ENCODE peak calls at places on chromosomes 16 and 17, in seven cellular contexts. One of them, this sample, is unnamed. For H3K4me1, the result is how much of the 10 kb centered on the place peaks cover.

GRCh38 chr17:78889525-78889924 is 13.5 kb downstream of the CEP295NL start:
- DNase-seq in PC-9: no peak
- DNase-seq in PC-3: no peak
- DNase-seq in heart right ventricle: no peak
- DNase-seq in neural progenitor cell: no peak
- DNase-seq in BE2C: no peak
- DNase-seq in cardiac muscle cell: no peak
- DNase-seq in this sample: peak

GRCh38 chr16:83615553-83615952 is 192.2 kb upstream of the HSBP1 start:
- DNase-seq in PC-9: no peak
- DNase-seq in PC-3: no peak
- DNase-seq in heart right ventricle: no peak
- DNase-seq in neural progenitor cell: no peak
- DNase-seq in BE2C: no peak
- DNase-seq in cardiac muscle cell: no peak
- DNase-seq in this sample: no peak

GRCh38 chr16:49834496-49835009 is 21.4 kb downstream of the ZNF423 start:
- DNase-seq in PC-9: no peak
- DNase-seq in PC-3: no peak
- DNase-seq in heart right ventricle: peak
- DNase-seq in neural progenitor cell: peak
- DNase-seq in BE2C: peak
- DNase-seq in cardiac muscle cell: peak
- DNase-seq in this sample: peak

GRCh38 chr16:67283039-67283825 is 3.9 kb downstream of the PLEKHG4 start:
- DNase-seq in PC-9: no peak
- DNase-seq in PC-3: peak
- DNase-seq in heart right ventricle: no peak
- DNase-seq in neural progenitor cell: no peak
- DNase-seq in BE2C: no peak
- DNase-seq in cardiac muscle cell: no peak
- DNase-seq in this sample: no peak

GRCh38 chr17:27315322-27315721 is 21.4 kb downstream of the WSB1 start:
- DNase-seq in PC-9: no peak
- DNase-seq in PC-3: no peak
- DNase-seq in heart right ventricle: peak
- DNase-seq in neural progenitor cell: no peak
- DNase-seq in BE2C: peak
- DNase-seq in cardiac muscle cell: peak
- DNase-seq in this sample: no peak

GRCh38 chr17:62627219-62627903 is at the start of gene MRC2:
- DNase-seq in PC-9: peak
- DNase-seq in PC-3: peak
- DNase-seq in heart right ventricle: peak
- DNase-seq in neural progenitor cell: peak
- DNase-seq in BE2C: peak
- DNase-seq in cardiac muscle cell: peak
- DNase-seq in this sample: peak

GRCh38 chr17:79461041-79461440 is 149.8 kb downstream of the RBFOX3 start:
- DNase-seq in PC-9: no peak
- DNase-seq in PC-3: peak
- DNase-seq in heart right ventricle: no peak
- DNase-seq in neural progenitor cell: no peak
- DNase-seq in BE2C: no peak
- DNase-seq in cardiac muscle cell: no peak
- DNase-seq in this sample: no peak

GRCh38 chr16:72066747-72067146 is 3.7 kb downstream of the HPR start:
- DNase-seq in PC-9: peak
- DNase-seq in PC-3: peak
- DNase-seq in heart right ventricle: peak
- DNase-seq in neural progenitor cell: peak
- DNase-seq in BE2C: no peak
- DNase-seq in cardiac muscle cell: peak
- DNase-seq in this sample: no peak

GRCh38 chr17:1203111-1203966 is 23.6 kb upstream of the ABR start:
- DNase-seq in PC-9: peak
- DNase-seq in PC-3: peak
- DNase-seq in heart right ventricle: peak
- DNase-seq in neural progenitor cell: peak
- DNase-seq in BE2C: peak
- DNase-seq in cardiac muscle cell: peak
- DNase-seq in this sample: peak

GRCh38 chr16:30722916-30723315 is 23.9 kb downstream of the SRCAP start:
- DNase-seq in PC-9: no peak
- DNase-seq in PC-3: no peak
- DNase-seq in heart right ventricle: no peak
- DNase-seq in neural progenitor cell: no peak
- DNase-seq in BE2C: no peak
- DNase-seq in cardiac muscle cell: no peak
- DNase-seq in this sample: no peak

GRCh38 chr17:75654176-75654575 is 12.8 kb downstream of the RECQL5 start:
- DNase-seq in PC-9: no peak
- DNase-seq in PC-3: peak
- DNase-seq in heart right ventricle: no peak
- DNase-seq in neural progenitor cell: no peak
- DNase-seq in BE2C: no peak
- DNase-seq in cardiac muscle cell: no peak
- DNase-seq in this sample: no peak

GRCh38 chr17:44531019-44531418 is 26.3 kb upstream of the FZD2 start:
- DNase-seq in PC-9: no peak
- DNase-seq in PC-3: no peak
- DNase-seq in heart right ventricle: no peak
- DNase-seq in neural progenitor cell: no peak
- DNase-seq in BE2C: no peak
- DNase-seq in cardiac muscle cell: no peak
- DNase-seq in this sample: no peak

GRCh38 chr17:42135151-42135550 is 12.5 kb downstream of the HSPB9 start:
- DNase-seq in PC-9: no peak
- DNase-seq in PC-3: no peak
- DNase-seq in heart right ventricle: no peak
- DNase-seq in neural progenitor cell: no peak
- DNase-seq in BE2C: no peak
- DNase-seq in cardiac muscle cell: no peak
- DNase-seq in this sample: no peak

GRCh38 chr17:42133461-42134041 is 10.9 kb downstream of the HSPB9 start:
- DNase-seq in PC-9: no peak
- DNase-seq in PC-3: no peak
- DNase-seq in heart right ventricle: no peak
- DNase-seq in neural progenitor cell: no peak
- DNase-seq in BE2C: peak
- DNase-seq in cardiac muscle cell: peak
- DNase-seq in this sample: no peak

GRCh38 chr17:42139093-42139492 is 15.7 kb downstream of the RAB5C start:
- DNase-seq in PC-9: no peak
- DNase-seq in PC-3: no peak
- DNase-seq in heart right ventricle: no peak
- DNase-seq in neural progenitor cell: no peak
- DNase-seq in BE2C: no peak
- DNase-seq in cardiac muscle cell: no peak
- DNase-seq in this sample: no peak

GRCh38 chr17:42135664-42136653 is 13.4 kb downstream of the HSPB9 start:
- DNase-seq in PC-9: peak
- DNase-seq in PC-3: no peak
- DNase-seq in heart right ventricle: peak
- DNase-seq in neural progenitor cell: no peak
- DNase-seq in BE2C: no peak
- DNase-seq in cardiac muscle cell: peak
- DNase-seq in this sample: no peak

DNA sequence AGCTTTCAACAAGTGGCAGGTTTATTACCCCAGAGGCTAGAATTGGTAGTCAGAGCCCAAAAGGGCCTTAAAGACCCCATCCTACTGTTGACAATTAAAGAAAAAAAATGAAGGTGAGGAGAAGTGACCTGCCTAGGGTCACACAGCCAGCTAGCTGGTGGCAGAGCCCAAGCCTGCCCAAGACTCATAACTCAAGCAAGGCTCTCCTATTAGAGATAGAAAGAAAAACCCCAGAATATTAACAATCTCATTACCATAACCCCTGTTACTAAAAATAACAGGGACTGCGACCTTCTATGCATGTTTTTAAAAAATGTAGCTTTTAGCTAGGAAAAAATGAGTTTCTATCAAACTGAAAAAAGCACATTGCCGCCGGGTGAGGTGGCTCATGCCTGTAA is 14.0 kb downstream of the HSPB9 start:
- DNase-seq in PC-9: no peak
- DNase-seq in PC-3: no peak
- DNase-seq in heart right ventricle: no peak
- DNase-seq in neural progenitor cell: no peak
- DNase-seq in BE2C: no peak
- DNase-seq in cardiac muscle cell: no peak
- DNase-seq in this sample: no peak
- H3K4me1 ChIP-seq in PC-9: under half
- H3K4me1 ChIP-seq in PC-3: under half
- H3K4me1 ChIP-seq in heart right ventricle: half or more
- H3K4me1 ChIP-seq in neural progenitor cell: under half
- H3K4me1 ChIP-seq in BE2C: under half
- H3K4me1 ChIP-seq in cardiac muscle cell: under half
- H3K4me1 ChIP-seq in this sample: half or more

GRCh38 chr16:73565263-73565662 is 517.3 kb upstream of the ZFHX3 start:
- DNase-seq in PC-9: no peak
- DNase-seq in PC-3: peak
- DNase-seq in heart right ventricle: no peak
- DNase-seq in neural progenitor cell: peak
- DNase-seq in BE2C: no peak
- DNase-seq in cardiac muscle cell: peak
- DNase-seq in this sample: no peak
- TF ChIP-seq CTCF in PC-9: peak
- TF ChIP-seq CTCF in PC-3: peak
- TF ChIP-seq CTCF in heart right ventricle: peak
- TF ChIP-seq CTCF in neural progenitor cell: peak
- TF ChIP-seq CTCF in BE2C: peak
- TF ChIP-seq CTCF in cardiac muscle cell: peak
- TF ChIP-seq CTCF in this sample: peak

DNA sequence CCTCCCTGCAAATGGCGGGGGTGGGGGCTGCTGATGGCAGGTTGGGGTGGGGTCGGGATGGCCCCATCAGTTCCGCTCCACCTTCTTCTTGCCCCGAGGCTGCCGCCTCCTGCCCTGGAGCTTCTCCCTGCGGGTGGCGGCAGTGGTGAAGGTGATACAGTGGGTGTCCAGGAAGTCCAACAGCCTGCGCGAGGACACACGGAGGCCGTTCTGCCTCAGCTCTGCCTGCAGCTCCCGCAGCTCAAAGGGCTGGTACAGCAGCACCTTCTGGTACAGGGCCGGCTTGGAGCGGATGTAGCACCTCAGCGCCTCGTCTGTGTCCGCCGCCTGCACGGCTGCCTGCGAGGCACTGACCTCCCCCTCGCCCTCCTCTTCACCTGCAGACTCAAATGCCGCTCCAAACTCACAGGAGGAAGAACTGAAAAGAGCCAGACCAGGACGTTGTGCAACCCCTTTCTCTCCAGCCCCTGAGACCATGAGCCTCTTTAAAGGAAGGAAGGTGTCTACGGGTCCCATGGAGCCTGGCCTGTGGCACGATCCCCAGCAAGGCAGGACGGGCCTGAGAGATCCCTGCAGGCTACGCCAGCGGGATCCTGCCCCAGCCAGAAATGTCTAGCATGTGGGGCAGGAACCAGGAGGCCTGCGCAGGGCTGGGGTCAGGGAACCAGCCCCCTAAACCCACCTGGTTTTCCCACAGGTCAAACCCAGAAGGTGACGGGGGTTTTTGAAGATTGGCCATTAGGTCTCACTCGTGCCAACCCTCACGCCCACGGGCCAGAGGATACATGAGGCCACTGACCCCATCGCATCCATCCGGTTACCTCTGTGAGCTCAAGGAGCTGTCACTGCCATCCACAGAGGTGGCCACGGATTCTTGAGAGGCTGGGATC is 5.3 kb upstream of the NLRC3 start:
- DNase-seq in PC-9: no peak
- DNase-seq in PC-3: no peak
- DNase-seq in heart right ventricle: no peak
- DNase-seq in neural progenitor cell: no peak
- DNase-seq in BE2C: no peak
- DNase-seq in cardiac muscle cell: no peak
- DNase-seq in this sample: no peak
- H3K4me1 ChIP-seq in PC-9: under half
- H3K4me1 ChIP-seq in PC-3: under half
- H3K4me1 ChIP-seq in heart right ventricle: under half
- H3K4me1 ChIP-seq in neural progenitor cell: under half
- H3K4me1 ChIP-seq in BE2C: under half
- H3K4me1 ChIP-seq in cardiac muscle cell: under half
- H3K4me1 ChIP-seq in this sample: under half

DNA sequence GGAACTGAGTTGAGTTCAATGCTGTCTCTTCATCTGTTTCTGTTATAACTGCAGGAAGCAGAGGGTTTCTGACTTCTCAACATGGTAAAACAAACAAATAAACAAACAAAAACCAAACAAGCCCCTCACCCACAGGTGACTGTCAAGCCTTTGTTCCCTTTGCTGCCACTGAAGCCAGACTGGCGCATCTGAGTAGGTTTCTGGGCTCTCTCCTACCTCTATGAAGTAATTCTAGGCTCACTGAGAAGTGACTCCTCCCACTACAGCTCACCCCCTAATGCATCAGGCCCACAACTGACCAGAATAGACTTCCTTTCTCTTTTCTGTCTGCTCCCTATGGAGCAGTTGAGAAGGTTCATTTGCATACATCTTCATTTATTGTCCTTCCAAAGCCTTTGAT is 77.0 kb upstream of the CCL2 start:
- DNase-seq in PC-9: no peak
- DNase-seq in PC-3: no peak
- DNase-seq in heart right ventricle: no peak
- DNase-seq in neural progenitor cell: peak
- DNase-seq in BE2C: no peak
- DNase-seq in cardiac muscle cell: peak
- DNase-seq in this sample: no peak
- TF ChIP-seq CTCF in PC-9: no peak
- TF ChIP-seq CTCF in PC-3: no peak
- TF ChIP-seq CTCF in heart right ventricle: no peak
- TF ChIP-seq CTCF in neural progenitor cell: peak
- TF ChIP-seq CTCF in BE2C: no peak
- TF ChIP-seq CTCF in cardiac muscle cell: no peak
- TF ChIP-seq CTCF in this sample: no peak

GRCh38 chr16:17277981-17278381 is 192.8 kb downstream of the XYLT1 start:
- DNase-seq in PC-9: no peak
- DNase-seq in PC-3: no peak
- DNase-seq in heart right ventricle: peak
- DNase-seq in neural progenitor cell: peak
- DNase-seq in BE2C: peak
- DNase-seq in cardiac muscle cell: peak
- DNase-seq in this sample: peak

GRCh38 chr16:17276610-17277009 is 194.2 kb downstream of the XYLT1 start:
- DNase-seq in PC-9: no peak
- DNase-seq in PC-3: no peak
- DNase-seq in heart right ventricle: no peak
- DNase-seq in neural progenitor cell: no peak
- DNase-seq in BE2C: no peak
- DNase-seq in cardiac muscle cell: no peak
- DNase-seq in this sample: no peak

GRCh38 chr16:17273142-17273561 is 197.6 kb downstream of the XYLT1 start:
- DNase-seq in PC-9: no peak
- DNase-seq in PC-3: peak
- DNase-seq in heart right ventricle: no peak
- DNase-seq in neural progenitor cell: no peak
- DNase-seq in BE2C: no peak
- DNase-seq in cardiac muscle cell: no peak
- DNase-seq in this sample: peak

GRCh38 chr16:17275076-17275732 is 195.6 kb downstream of the XYLT1 start:
- DNase-seq in PC-9: peak
- DNase-seq in PC-3: no peak
- DNase-seq in heart right ventricle: no peak
- DNase-seq in neural progenitor cell: no peak
- DNase-seq in BE2C: no peak
- DNase-seq in cardiac muscle cell: no peak
- DNase-seq in this sample: no peak

GRCh38 chr16:17275989-17276530 is 194.7 kb downstream of the XYLT1 start:
- DNase-seq in PC-9: no peak
- DNase-seq in PC-3: no peak
- DNase-seq in heart right ventricle: no peak
- DNase-seq in neural progenitor cell: no peak
- DNase-seq in BE2C: no peak
- DNase-seq in cardiac muscle cell: no peak
- DNase-seq in this sample: no peak
- H3K4me1 ChIP-seq in PC-9: under half
- H3K4me1 ChIP-seq in PC-3: under half
- H3K4me1 ChIP-seq in heart right ventricle: under half
- H3K4me1 ChIP-seq in neural progenitor cell: under half
- H3K4me1 ChIP-seq in BE2C: under half
- H3K4me1 ChIP-seq in cardiac muscle cell: under half
- H3K4me1 ChIP-seq in this sample: under half

This sample was measured in upper lobe of left lung.